ENCODE peak calls at places on chromosomes 4 and X, in four cellular contexts. B, V, K and L are unnamed samples. For H3K4me1, the result is how much of the 10 kb centered on the place peaks cover.

GRCh38 chrX:118756111-118756510 is 28.7 kb downstream of the IL13RA1 start:
- DNase-seq in K (no peak), V (no peak), B (no peak), L (no peak)

GRCh38 chr4:71769434-71769833 is 14.4 kb downstream of the GC start:
- DNase-seq in V (no peak), K (no peak), B (no peak), L (no peak)

GRCh38 chrX:18173494-18174180 is 47.0 kb downstream of the BEND2 start:
- DNase-seq in B (no peak), K (no peak), V (peak), L (no peak)

GRCh38 chr4:186169333-186169941 is 21.9 kb upstream of the CYP4V2 start:
- DNase-seq in V (no peak), K (no peak), B (no peak), L (no peak)

GRCh38 chr4:107148922-107149321 is 112.8 kb upstream of the DKK2 start:
- DNase-seq in V (no peak), B (no peak), K (no peak), L (no peak)

GRCh38 chrX:2318371-2318770 is 182.4 kb downstream of the DHRSX start:
- DNase-seq in V (no peak), K (no peak), B (no peak), L (no peak)

GRCh38 chrX:55290963-55291362 is 26.2 kb upstream of the PAGE3 start:
- DNase-seq in B (no peak), K (no peak), V (no peak), L (no peak)

GRCh38 chr4:39908284-39908683 is 69.4 kb downstream of the PDS5A start:
- DNase-seq in B (no peak), V (no peak), K (no peak), L (no peak)

GRCh38 chrX:73916931-73917657 is 354.1 kb downstream of the CHIC1 start:
- DNase-seq in V (no peak), B (no peak), K (no peak), L (no peak)

GRCh38 chrX:119647552-119648420 is 41.6 kb upstream of the NKRF start:
- DNase-seq in V (no peak), B (no peak), K (no peak), L (no peak)

GRCh38 chrX:150902434-150903109 is 4.1 kb upstream of the CD99L2 start:
- DNase-seq in V (no peak), B (no peak), K (no peak), L (no peak)

GRCh38 chr4:65502151-65502691 is 168.1 kb downstream of the EPHA5 start:
- DNase-seq in K (no peak), V (no peak), B (no peak), L (no peak)

GRCh38 chr4:40536032-40536431 is 93.6 kb downstream of the RBM47 start:
- DNase-seq in V (no peak), B (no peak), K (no peak), L (no peak)

GRCh38 chr4:66482186-66482585 is 811.9 kb upstream of the EPHA5 start:
- DNase-seq in V (no peak), B (no peak), K (no peak), L (no peak)

GRCh38 chrX:14015294-14015693 is 14.4 kb downstream of the GEMIN8 start:
- DNase-seq in K (no peak), V (no peak), B (no peak), L (no peak)

GRCh38 chr4:154854362-154854761 is 73.3 kb downstream of the RBM46 start:
- DNase-seq in K (no peak), V (no peak), B (no peak), L (no peak)

GRCh38 chr4:128841402-128841801 is 31.9 kb downstream of the JADE1 start:
- DNase-seq in B (no peak), V (no peak), K (no peak), L (no peak)

GRCh38 chr4:128844931-128845330 is 35.4 kb downstream of the JADE1 start:
- DNase-seq in V (peak), B (no peak), K (no peak), L (no peak)

GRCh38 chr4:128837679-128838078 is 28.2 kb downstream of the JADE1 start:
- DNase-seq in B (no peak), K (no peak), V (no peak), L (no peak)

GRCh38 chr4:128837198-128837597 is 27.7 kb downstream of the JADE1 start:
- DNase-seq in V (no peak), B (no peak), K (no peak), L (no peak)

DNA sequence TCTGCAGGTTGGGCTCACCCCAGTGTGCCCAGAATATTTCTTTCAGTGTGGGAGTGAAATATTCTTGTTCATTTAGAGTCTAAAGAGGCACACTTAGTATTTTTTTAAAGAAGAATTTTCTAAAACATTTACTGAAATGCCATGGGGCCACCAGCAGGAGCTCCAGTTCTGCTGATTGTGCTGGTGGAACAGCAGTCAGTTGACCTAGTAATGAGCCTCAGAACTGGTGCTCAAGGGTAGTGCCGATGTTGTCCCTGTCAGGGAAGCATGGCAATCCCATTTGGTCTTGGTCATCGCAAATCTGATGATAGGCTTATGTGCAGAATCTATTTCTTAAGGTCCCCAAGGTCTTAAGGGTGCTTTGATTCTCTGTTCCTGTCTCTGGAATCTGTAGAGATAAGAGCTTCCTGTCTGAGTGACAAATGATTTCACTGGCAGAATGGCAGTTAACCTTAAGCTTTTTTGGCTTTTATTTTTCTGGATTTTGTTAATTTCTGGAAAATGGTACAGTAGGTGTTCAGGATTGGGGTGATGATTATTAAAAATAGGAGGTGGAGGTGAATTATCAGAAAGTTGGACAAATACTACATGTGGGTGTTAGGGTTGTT is 31.3 kb downstream of the JADE1 start:
- DNase-seq in V (no peak), B (no peak), K (no peak), L (no peak)
- H3K4me1 ChIP-seq in V (half or more), B (under half), K (under half), L (under half)

GRCh38 chrX:154735695-154736393 is 15.0 kb downstream of the GAB3 start:
- DNase-seq in B (peak), V (peak), K (peak), L (no peak)
- H3K4me1 ChIP-seq in B (half or more), V (half or more), K (under half), L (half or more)

GRCh38 chr4:101242441-101242840 is 104.9 kb downstream of the PPP3CA start:
- DNase-seq in B (no peak), K (no peak), V (no peak), L (no peak)

GRCh38 chr4:101239685-101240084 is 107.6 kb downstream of the PPP3CA start:
- DNase-seq in K (no peak), V (no peak), B (no peak), L (no peak)

GRCh38 chr4:101237773-101238172 is 109.6 kb downstream of the PPP3CA start:
- DNase-seq in K (no peak), B (no peak), V (no peak), L (no peak)

GRCh38 chr4:101236097-101236496 is 111.2 kb downstream of the PPP3CA start:
- DNase-seq in K (no peak), B (no peak), V (no peak), L (no peak)

DNA sequence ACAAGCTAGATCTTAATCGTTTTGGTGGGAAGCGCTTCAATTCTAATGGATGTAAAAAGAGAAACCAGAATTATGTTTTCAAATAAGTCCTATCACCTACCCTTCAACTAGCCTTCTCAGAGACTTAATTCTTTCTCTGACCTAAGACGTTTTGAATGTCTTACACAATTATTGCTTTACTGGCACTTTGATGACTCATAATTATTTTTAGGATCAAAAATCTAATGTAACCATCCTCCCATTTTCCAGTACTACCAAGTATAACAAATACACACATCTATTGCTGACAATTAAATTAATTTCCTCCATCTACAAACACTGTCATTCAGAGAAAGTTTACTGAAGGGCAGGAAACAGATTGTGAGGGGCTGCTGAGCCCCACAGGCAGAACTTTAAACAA is 108.6 kb downstream of the PPP3CA start:
- DNase-seq in B (no peak), V (no peak), K (no peak), L (no peak)
- H3K4me1 ChIP-seq in B (under half), V (under half), K (under half), L (under half)

GRCh38 chr4:4857809-4858508 is 1.5 kb upstream of the MSX1 start:
- DNase-seq in K (no peak), B (no peak), V (no peak), L (no peak)
- H3K4me1 ChIP-seq in K (under half), B (under half), V (half or more), L (under half)

DNA sequence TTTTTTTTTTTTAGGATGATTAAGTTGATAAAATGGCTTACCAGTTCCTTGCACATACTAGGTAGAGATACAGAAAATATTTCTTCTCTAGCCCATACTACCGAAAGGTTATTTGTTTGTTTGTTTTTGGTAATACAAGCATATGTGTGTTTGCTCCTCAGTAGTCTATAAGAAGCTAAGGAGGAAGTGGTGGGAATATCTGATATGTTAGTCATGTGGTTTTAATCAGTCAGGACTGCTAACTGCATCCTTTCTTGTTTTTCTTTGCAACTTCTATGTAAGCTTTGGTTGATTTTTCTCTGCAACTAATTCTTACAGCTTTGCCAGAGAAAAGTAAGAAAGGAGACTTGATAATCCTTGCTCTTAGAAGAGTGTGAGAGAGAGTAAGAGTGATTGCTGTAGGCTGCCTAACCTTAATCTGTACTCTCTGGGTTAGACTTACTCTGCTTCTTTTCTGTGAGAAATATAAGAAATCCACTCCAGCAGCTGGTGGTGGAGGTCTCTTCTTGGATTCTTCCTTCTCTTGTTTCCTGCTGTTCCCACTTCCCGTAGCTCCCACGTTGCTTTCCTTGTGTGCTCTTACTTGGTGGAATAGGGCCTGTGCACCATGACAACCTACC is 28.3 kb downstream of the SEPTIN11 start:
- DNase-seq in V (no peak), K (no peak), B (no peak), L (peak)
- H3K4me1 ChIP-seq in V (under half), K (under half), B (under half), L (under half)

GRCh38 chrX:69285881-69286545 is 120.8 kb upstream of the PJA1 start:
- DNase-seq in B (peak), K (peak), V (peak), L (peak)

GRCh38 chrX:69285401-69285871 is 120.2 kb upstream of the PJA1 start:
- DNase-seq in K (no peak), B (peak), V (peak), L (no peak)

GRCh38 chrX:69284491-69284890 is 119.2 kb upstream of the PJA1 start:
- DNase-seq in B (no peak), V (no peak), K (no peak), L (no peak)

GRCh38 chrX:69280956-69281355 is 115.7 kb upstream of the PJA1 start:
- DNase-seq in B (no peak), K (no peak), V (no peak), L (no peak)

DNA sequence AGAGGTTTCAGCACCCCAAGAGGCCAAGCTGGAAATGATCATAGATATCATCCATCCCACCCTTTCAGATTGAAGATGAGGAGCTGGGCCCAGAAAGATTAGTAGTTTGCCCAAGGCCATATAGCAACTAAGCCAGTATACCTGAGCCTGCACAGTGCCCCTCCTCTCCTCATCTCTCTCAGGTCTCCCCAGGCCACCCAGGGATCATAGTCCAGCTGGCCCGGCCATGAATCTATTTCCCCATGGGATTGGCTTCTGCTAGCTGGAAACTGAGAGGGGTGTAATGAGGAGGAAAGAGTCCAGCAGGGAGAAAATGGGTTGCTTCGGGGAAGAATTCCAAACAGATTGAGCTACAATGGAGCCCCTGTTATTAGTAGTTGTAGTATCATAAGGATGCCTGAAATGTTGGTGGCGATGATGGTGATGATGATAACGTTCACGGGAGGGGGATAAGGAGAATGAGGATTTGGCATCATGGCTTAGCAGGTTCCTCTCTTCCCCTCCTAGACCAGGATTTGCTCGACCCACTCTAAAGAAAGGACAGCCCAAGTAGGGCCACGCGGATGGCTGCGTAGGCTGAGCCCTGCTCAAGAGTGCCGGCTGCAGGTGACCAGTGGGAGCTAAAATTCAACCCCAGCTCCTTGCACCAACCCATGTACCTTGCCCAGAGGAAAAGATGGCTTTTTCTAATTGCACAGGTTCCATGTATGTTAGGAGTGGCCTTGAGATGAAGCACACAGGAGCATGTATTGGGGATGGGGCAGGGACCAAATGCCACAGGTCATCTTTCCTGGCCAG is 117.8 kb upstream of the PJA1 start:
- DNase-seq in B (no peak), V (no peak), K (no peak), L (no peak)
- H3K4me1 ChIP-seq in B (under half), V (under half), K (under half), L (under half)

DNA sequence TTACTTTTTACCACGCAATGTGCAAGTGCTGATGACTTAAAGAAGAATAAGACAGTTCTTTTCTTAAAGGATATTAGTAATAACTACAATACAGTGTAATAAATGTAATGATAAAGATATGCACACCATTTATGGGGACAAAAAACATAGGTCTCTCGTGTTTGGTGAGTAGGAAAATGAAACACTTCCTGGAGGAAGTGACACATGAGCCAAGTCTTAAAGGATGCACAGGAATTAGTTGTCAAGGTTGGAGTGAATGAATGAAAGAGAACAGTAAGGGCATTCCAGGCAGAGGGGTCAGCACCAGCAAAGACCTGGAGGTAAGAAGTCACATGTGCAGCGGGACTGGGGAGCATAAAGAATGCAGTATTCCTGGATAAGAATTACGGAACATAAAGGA is 112.7 kb downstream of the SH3RF1 start:
- DNase-seq in B (no peak), K (no peak), V (no peak), L (no peak)
- H3K4me1 ChIP-seq in B (under half), K (under half), V (under half), L (under half)

GRCh38 chr4:138226351-138226750 is 15.8 kb downstream of the SLC7A11 start:
- DNase-seq in B (no peak), V (no peak), K (no peak), L (no peak)

GRCh38 chr4:138222041-138222440 is 20.1 kb downstream of the SLC7A11 start:
- DNase-seq in K (no peak), V (no peak), B (no peak), L (no peak)

GRCh38 chr4:138223191-138223910 is 18.8 kb downstream of the SLC7A11 start:
- DNase-seq in K (no peak), V (no peak), B (no peak), L (no peak)

GRCh38 chr4:138224614-138225013 is 17.5 kb downstream of the SLC7A11 start:
- DNase-seq in K (no peak), B (no peak), V (no peak), L (no peak)

GRCh38 chr4:138225477-138225876 is 16.7 kb downstream of the SLC7A11 start:
- DNase-seq in K (no peak), B (no peak), V (no peak), L (no peak)
- H3K4me1 ChIP-seq in K (under half), B (under half), V (under half), L (under half)